ENCODE peak calls at places on chromosomes 3 and 15, in six cellular contexts. O is endothelial cell, P is stomach, G is foreskin fibroblast, Q is breast epithelium, K is kidney. W is an unnamed sample.

GRCh38 chr3:28322464-28322863 is 26.1 kb upstream of the ZCWPW2 start:
- DNase-seq in O (no peak), P (no peak), G (peak; percentile 39), Q (no peak), K (no peak), W (no peak)

GRCh38 chr15:85730001-85730820 is 64.5 kb downstream of the KLHL25 start:
- DNase-seq in O (peak; percentile 36), P (no peak), G (peak; percentile 46), Q (no peak), K (no peak), W (no peak)

GRCh38 chr3:23002846-23003800 is 200.0 kb upstream of the UBE2E2 start:
- DNase-seq in O (no peak), P (peak; percentile 52), G (no peak), Q (no peak), K (no peak), W (no peak)

GRCh38 chr3:183306798-183307671 is 54.0 kb downstream of the B3GNT5 start:
- DNase-seq in O (no peak), P (peak; percentile 94), G (peak; percentile 69), Q (peak; percentile 67), K (peak; percentile 90), W (no peak)

GRCh38 chr3:40725026-40725425 is 200.3 kb downstream of the ZNF621 start:
- DNase-seq in O (no peak), P (peak; percentile 50), G (no peak), Q (no peak), K (no peak), W (no peak)

GRCh38 chr3:195806211-195806915 is 5.4 kb downstream of the MUC4 start:
- DNase-seq in O (no peak), P (no peak), G (no peak), Q (peak; percentile 43), K (no peak), W (no peak)

GRCh38 chr15:90043611-90044010 is 42.5 kb downstream of the ZNF710 start:
- DNase-seq in O (no peak), P (no peak), G (no peak), Q (no peak), K (no peak), W (no peak)

GRCh38 chr15:58475573-58476524 is 44.1 kb downstream of the LIPC start:
- DNase-seq in O (no peak), P (no peak), G (peak; percentile 56), Q (no peak), K (no peak), W (no peak)

GRCh38 chr15:28889346-28889745 is 3.6 kb downstream of the APBA2 start:
- DNase-seq in O (no peak), P (no peak), G (no peak), Q (no peak), K (no peak), W (no peak)

GRCh38 chr3:51982838-51983577 is at the start of gene ACY1:
- DNase-seq in O (peak; percentile 83), P (peak; percentile 92), G (peak; percentile 90), Q (peak; percentile 79), K (peak; percentile 97), W (peak; percentile 87)

GRCh38 chr15:64009798-64010241 is 36.5 kb downstream of the DAPK2 start:
- DNase-seq in O (no peak), P (no peak), G (peak; percentile 41), Q (no peak), K (no peak), W (no peak)

GRCh38 chr15:82039871-82040270 is 5.9 kb downstream of the MEX3B start:
- DNase-seq in O (no peak), P (no peak), G (no peak), Q (no peak), K (no peak), W (no peak)

GRCh38 chr3:133475245-133476010 is 75.6 kb downstream of the BFSP2 start:
- DNase-seq in O (no peak), P (no peak), G (no peak), Q (no peak), K (no peak), W (no peak)

GRCh38 chr3:74267583-74268184 is 346.8 kb downstream of the CNTN3 start:
- DNase-seq in O (peak; percentile 40), P (no peak), G (peak; percentile 10), Q (no peak), K (no peak), W (no peak)

GRCh38 chr3:43629741-43630140 is 7.9 kb upstream of the ANO10 start:
- DNase-seq in O (no peak), P (no peak), G (no peak), Q (no peak), K (no peak), W (no peak)

GRCh38 chr3:61848885-61849284 is 287.5 kb downstream of the PTPRG start:
- DNase-seq in O (no peak), P (no peak), G (peak; percentile 54), Q (no peak), K (no peak), W (no peak)

GRCh38 chr15:68599560-68600071 is 20.8 kb downstream of the CORO2B start:
- DNase-seq in O (peak; percentile 58), P (no peak), G (peak; percentile 84), Q (no peak), K (peak; percentile 78), W (no peak)

GRCh38 chr3:149188494-149188893 is 33.1 kb downstream of the CP start:
- DNase-seq in O (no peak), P (no peak), G (peak; percentile 14), Q (no peak), K (no peak), W (no peak)

GRCh38 chr15:46854559-46854958 is 862.7 kb upstream of the SEMA6D start:
- DNase-seq in O (no peak), P (no peak), G (no peak), Q (no peak), K (no peak), W (no peak)

GRCh38 chr3:15042936-15043335 is 22.2 kb downstream of the MRPS25 start:
- DNase-seq in O (no peak), P (no peak), G (no peak), Q (no peak), K (no peak), W (no peak)

GRCh38 chr3:55765398-55765797 is 278.3 kb upstream of the WNT5A start:
- DNase-seq in O (no peak), P (no peak), G (no peak), Q (no peak), K (no peak), W (no peak)

GRCh38 chr15:39396979-39397615 is 183.8 kb upstream of the THBS1 start:
- DNase-seq in O (no peak), P (no peak), G (no peak), Q (no peak), K (no peak), W (no peak)

GRCh38 chr15:51708013-51708412 is 26.7 kb downstream of the SCG3 start:
- DNase-seq in O (no peak), P (no peak), G (no peak), Q (no peak), K (no peak), W (no peak)

GRCh38 chr15:31458591-31458990 is 132.0 kb downstream of the KLF13 start:
- DNase-seq in O (no peak), P (peak; percentile 1), G (no peak), Q (no peak), K (no peak), W (no peak)

GRCh38 chr3:48187579-48188265 is 495 bp downstream of the CDC25A start:
- DNase-seq in O (peak; percentile 55), P (peak; percentile 50), G (peak; percentile 24), Q (no peak), K (peak; percentile 93), W (peak; percentile 82)

GRCh38 chr3:135756016-135756695 is 209.4 kb upstream of the PPP2R3A start:
- DNase-seq in O (no peak), P (no peak), G (no peak), Q (no peak), K (no peak), W (no peak)

GRCh38 chr3:127688416-127689265 is 15.9 kb downstream of the ABTB1 start:
- DNase-seq in O (no peak), P (no peak), G (peak; percentile 40), Q (peak; percentile 25), K (peak; percentile 52), W (no peak)

GRCh38 chr3:171833775-171834460 is 9.2 kb upstream of the TMEM212 start:
- DNase-seq in O (no peak), P (no peak), G (no peak), Q (no peak), K (no peak), W (no peak)

GRCh38 chr3:57998366-57999283 is 9.6 kb upstream of the FLNB start:
- DNase-seq in O (no peak), P (peak; percentile 51), G (no peak), Q (no peak), K (no peak), W (no peak)

GRCh38 chr15:70348581-70349344 is 251.0 kb upstream of the TLE3 start:
- DNase-seq in O (no peak), P (no peak), G (no peak), Q (peak; percentile 65), K (no peak), W (no peak)

GRCh38 chr3:25424238-25425013 is 3.6 kb upstream of the RARB start:
- DNase-seq in O (no peak), P (no peak), G (peak; percentile 10), Q (no peak), K (no peak), W (no peak)

GRCh38 chr15:78299302-78300102 is at the start of gene SKIC8:
- DNase-seq in O (peak; percentile 93), P (peak; percentile 92), G (peak; percentile 90), Q (peak; percentile 88), K (peak; percentile 97), W (peak; percentile 96)

GRCh38 chr3:139772539-139773500 is 95.0 kb upstream of the NMNAT3 start:
- DNase-seq in O (no peak), P (no peak), G (peak; percentile 66), Q (no peak), K (no peak), W (no peak)
- TF ChIP-seq CTCF in O (no peak), P (no peak), G (no peak), Q (no peak), K (no peak), W (no peak)

GRCh38 chr3:98013428-98014349 is 21.4 kb downstream of the GABRR3 start:
- DNase-seq in O (no peak), P (no peak), G (peak; percentile 6), Q (no peak), K (no peak), W (no peak)
- TF ChIP-seq CTCF in O (no peak), P (no peak), G (no peak), Q (no peak), K (peak; percentile 3), W (peak; percentile 10)

GRCh38 chr3:163951397-163951987 is 1126.8 kb downstream of the SI start:
- DNase-seq in O (no peak), P (no peak), G (no peak), Q (no peak), K (no peak), W (no peak)
- TF ChIP-seq CTCF in O (peak; percentile 61), P (no peak), G (no peak), Q (peak; percentile 19), K (peak; percentile 23), W (peak; percentile 70)

DNA sequence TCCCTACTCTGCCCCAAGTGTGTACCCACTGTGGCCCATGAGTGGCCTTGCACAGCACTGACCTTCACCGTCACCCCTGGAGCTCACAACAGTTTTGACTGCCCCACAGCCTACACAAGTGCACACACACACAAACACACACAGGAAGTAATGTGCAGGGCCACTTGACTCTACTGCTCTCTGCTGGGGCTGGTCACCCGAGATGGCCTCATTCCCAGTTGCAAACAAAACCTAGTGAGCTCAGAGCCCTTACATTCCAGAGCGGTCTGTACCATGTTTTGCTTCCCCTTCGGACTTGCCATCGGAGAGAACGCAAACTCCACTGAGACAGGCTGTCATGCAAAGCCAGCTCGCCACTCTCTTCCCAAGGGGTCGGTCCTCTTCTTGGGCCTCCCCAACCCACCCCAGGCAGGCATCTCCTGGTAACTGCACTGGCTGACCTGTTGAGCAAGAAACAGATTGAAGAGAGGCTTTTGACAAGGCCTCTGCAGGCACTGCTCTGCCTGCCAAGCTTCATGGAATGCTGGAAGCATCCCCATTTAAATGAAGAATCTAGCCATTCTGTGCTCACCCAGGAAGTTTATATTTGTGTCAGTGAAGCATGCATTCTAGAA is 232.0 kb upstream of the IGF1R start:
- DNase-seq in O (no peak), P (no peak), G (no peak), Q (no peak), K (no peak), W (no peak)
- TF ChIP-seq CTCF in O (no peak), P (no peak), G (no peak), Q (no peak), K (no peak), W (no peak)